ENCODE peak calls at places on chromosome 3, in nine cellular contexts. Q is SW480, O is DMS79, H is fibroblast of lung, M is COR-L47, G is fibroblast of pulmonary artery, D is LoVo, V is nucleus accumbens, R is NCI-H2081. F is an unnamed sample.

GRCh38 chr3:62686916-62687315 is 188.3 kb downstream of the CADPS start:
- DNase-seq in Q (no peak), O (no peak), H (no peak), M (no peak), G (no peak), D (no peak), V (no peak), R (no peak), F (no peak)

GRCh38 chr3:190019840-190020239 is 100.9 kb downstream of the P3H2 start:
- DNase-seq in Q (no peak), O (no peak), H (no peak), M (no peak), G (no peak), D (no peak), V (no peak), R (no peak), F (no peak)

GRCh38 chr3:49900491-49901153 is 3.1 kb downstream of the MST1R start:
- DNase-seq in Q (peak; percentile 97), O (no peak), H (peak; percentile 47), M (peak; percentile 19), G (peak; percentile 22), D (peak; percentile 96), V (no peak), R (peak; percentile 71), F (peak; percentile 80)

GRCh38 chr3:56879453-56880224 is 77.9 kb upstream of the ARHGEF3 start:
- DNase-seq in Q (no peak), O (no peak), H (peak; percentile 60), M (no peak), G (peak; percentile 68), D (no peak), V (no peak), R (no peak), F (peak; percentile 34)

GRCh38 chr3:34216713-34217346 is 418.4 kb downstream of the PDCD6IP start:
- DNase-seq in Q (no peak), O (no peak), H (no peak), M (no peak), G (no peak), D (no peak), V (no peak), R (no peak), F (no peak)

GRCh38 chr3:170611746-170612145 is 25.9 kb upstream of the SLC7A14 start:
- DNase-seq in Q (no peak), O (no peak), H (no peak), M (no peak), G (no peak), D (no peak), V (no peak), R (no peak), F (no peak)

GRCh38 chr3:187519428-187519890 is 150.7 kb downstream of the SST start:
- DNase-seq in Q (no peak), O (no peak), H (peak; percentile 81), M (no peak), G (no peak), D (no peak), V (no peak), R (no peak), F (peak; percentile 60)

GRCh38 chr3:138328341-138328740 is 1.3 kb downstream of the NME9 start:
- DNase-seq in Q (no peak), O (no peak), H (peak; percentile 27), M (no peak), G (peak; percentile 47), D (no peak), V (no peak), R (no peak), F (peak; percentile 64)

GRCh38 chr3:106534206-106534605 is 665.4 kb upstream of the CBLB start:
- DNase-seq in Q (peak; percentile 42), O (no peak), H (peak; percentile 96), M (no peak), G (peak; percentile 37), D (no peak), V (no peak), R (no peak), F (no peak)

F was measured in AG08395.